ENCODE peak calls at places on chromosomes 6 and 20, in eight cellular contexts. T, B, U, Q, Z, X, I and P are unnamed samples.

GRCh38 chr20:43363506-43363905 is 94.2 kb upstream of the SRSF6 start:
- DNase-seq in U (no peak), Q (no peak), T (no peak), I (no peak), B (no peak), X (no peak), Z (no peak), P (no peak)

GRCh38 chr6:156449128-156449527 is 328.1 kb upstream of the ARID1B start:
- DNase-seq in X (no peak), I (no peak), Z (no peak), T (peak; percentile 64), B (no peak), U (no peak), Q (no peak), P (no peak)

GRCh38 chr6:170035896-170036295 is 255.0 kb downstream of the DLL1 start:
- DNase-seq in I (no peak), B (no peak), U (no peak), Z (peak; percentile 10), Q (peak; percentile 45), T (no peak), X (no peak), P (no peak)

GRCh38 chr20:24483435-24484080 is 14.1 kb downstream of the SYNDIG1 start:
- DNase-seq in U (no peak), T (no peak), Q (no peak), X (no peak), Z (no peak), I (no peak), B (no peak), P (no peak)

GRCh38 chr6:140850438-140850837 is 1282.3 kb upstream of the GJE1 start:
- DNase-seq in U (no peak), Q (no peak), I (no peak), X (peak; percentile 43), Z (no peak), B (no peak), T (no peak), P (no peak)

GRCh38 chr20:16801919-16802651 is 53.9 kb downstream of the OTOR start:
- DNase-seq in X (peak; percentile 85), B (peak; percentile 62), Z (peak; percentile 76), I (no peak), T (peak; percentile 34), Q (no peak), U (peak; percentile 48), P (peak; percentile 89)

GRCh38 chr6:132430110-132430509 is 28.8 kb upstream of the MOXD1 start:
- DNase-seq in X (no peak), B (no peak), U (no peak), Q (no peak), Z (no peak), I (no peak), T (no peak), P (no peak)

GRCh38 chr6:149483849-149484635 is 772 bp downstream of the ZC3H12D start:
- DNase-seq in Q (no peak), I (no peak), Z (no peak), B (no peak), T (no peak), X (no peak), U (no peak), P (no peak)

GRCh38 chr6:133590196-133590595 is 298.7 kb upstream of the TCF21 start:
- DNase-seq in X (no peak), Z (no peak), I (no peak), T (no peak), U (no peak), B (no peak), Q (no peak), P (no peak)

GRCh38 chr6:66838764-66839163 is 1131.7 kb upstream of the EYS start:
- DNase-seq in I (no peak), T (no peak), U (no peak), B (no peak), Z (no peak), Q (no peak), X (peak; percentile 39), P (no peak)

GRCh38 chr6:2503816-2504494 is 246.8 kb downstream of the MYLK4 start:
- DNase-seq in T (no peak), Q (no peak), I (no peak), U (no peak), X (peak; percentile 10), Z (no peak), B (no peak), P (no peak)

GRCh38 chr6:39617023-39617422 is 108.2 kb downstream of the KIF6 start:
- DNase-seq in X (no peak), I (no peak), T (no peak), B (no peak), Z (no peak), U (no peak), Q (no peak), P (no peak)

DNA sequence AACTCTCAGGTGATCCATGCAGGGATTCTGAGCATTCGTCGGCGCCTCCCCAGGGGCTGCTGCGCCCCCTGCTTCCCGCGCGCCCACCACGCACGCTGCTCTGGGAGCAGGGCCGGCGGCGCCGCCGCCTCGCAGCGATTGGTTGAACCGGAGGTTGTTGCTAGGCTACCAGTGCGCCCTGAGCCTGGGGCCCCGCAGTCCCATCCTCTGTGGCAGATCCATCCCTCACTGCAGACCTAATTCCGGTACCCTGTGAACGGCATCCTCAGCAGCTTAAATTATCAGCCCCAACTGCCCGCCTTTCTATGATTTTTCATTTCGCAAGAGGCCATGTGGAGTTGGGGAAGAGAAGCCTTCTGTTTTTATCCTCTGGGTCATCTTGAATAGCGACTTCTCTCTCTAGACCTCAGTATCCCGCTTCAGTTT is 15.3 kb downstream of the PNPLA1 start:
- DNase-seq in X (no peak), Z (no peak), I (no peak), T (no peak), U (peak; percentile 94), B (no peak), Q (no peak), P (no peak)
- TF ChIP-seq CTCF in X (no peak), Z (no peak), I (no peak), T (no peak), U (no peak), B (no peak), Q (no peak), P (no peak)

GRCh38 chr6:47094351-47094925 is 52.3 kb upstream of the ADGRF1 start:
- DNase-seq in Z (no peak), U (no peak), X (peak; percentile 90), Q (no peak), I (no peak), B (no peak), T (no peak), P (no peak)
- TF ChIP-seq CTCF in Z (peak; percentile 21), U (no peak), X (peak; percentile 56), Q (no peak), I (no peak), B (no peak), T (no peak), P (no peak)

GRCh38 chr20:58214310-58214709 is 14.1 kb downstream of the ANKRD60 start:
- DNase-seq in T (no peak), B (no peak), U (no peak), I (no peak), X (no peak), Z (no peak), Q (no peak), P (no peak)

GRCh38 chr20:58212636-58213035 is 15.8 kb downstream of the ANKRD60 start:
- DNase-seq in I (no peak), Q (no peak), Z (no peak), T (no peak), X (no peak), B (no peak), U (peak; percentile 49), P (no peak)

GRCh38 chr20:58213716-58214115 is 14.7 kb downstream of the ANKRD60 start:
- DNase-seq in Z (no peak), U (no peak), X (no peak), B (no peak), I (no peak), Q (no peak), T (no peak), P (no peak)

GRCh38 chr20:58215116-58215515 is 13.3 kb downstream of the ANKRD60 start:
- DNase-seq in B (no peak), I (no peak), U (no peak), Z (no peak), Q (no peak), T (no peak), X (no peak), P (no peak)

DNA sequence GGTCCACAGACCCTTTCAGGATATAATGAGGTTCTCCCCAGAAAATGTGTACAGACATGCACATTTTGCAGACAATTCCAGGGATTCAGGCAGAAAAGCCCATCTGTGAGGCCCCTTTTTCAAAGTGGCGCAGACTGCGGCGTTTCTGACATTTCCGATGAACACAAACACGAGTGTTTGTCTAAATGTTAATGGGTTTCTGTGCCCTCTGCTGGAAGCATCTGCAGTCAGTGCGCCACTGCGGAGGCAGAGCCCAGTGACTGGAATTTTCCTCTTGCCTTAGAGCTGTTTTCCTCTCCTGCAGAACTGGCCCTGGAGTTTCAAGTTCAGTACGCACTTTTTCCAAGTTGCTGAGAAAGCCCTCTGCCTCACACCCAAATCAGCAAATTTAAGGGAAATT is 15.3 kb downstream of the ANKRD60 start:
- DNase-seq in X (peak; percentile 34), I (no peak), Q (no peak), Z (no peak), T (no peak), B (no peak), U (peak; percentile 62), P (no peak)
- TF ChIP-seq CTCF in X (peak; percentile 51), I (no peak), Q (no peak), Z (no peak), T (no peak), B (no peak), U (peak; percentile 32), P (no peak)

GRCh38 chr20:41888434-41888833 is 270.3 kb upstream of the CHD6 start:
- DNase-seq in X (no peak), T (no peak), U (no peak), Z (no peak), I (no peak), B (no peak), Q (no peak), P (no peak)

GRCh38 chr20:41889871-41890224 is 271.7 kb upstream of the CHD6 start:
- DNase-seq in U (no peak), X (no peak), T (peak; percentile 29), B (no peak), Q (no peak), I (no peak), Z (no peak), P (no peak)

GRCh38 chr20:41887500-41887899 is 269.3 kb upstream of the CHD6 start:
- DNase-seq in Z (no peak), X (no peak), T (no peak), B (no peak), I (no peak), Q (no peak), U (no peak), P (no peak)

GRCh38 chr20:41892031-41892430 is 273.9 kb upstream of the CHD6 start:
- DNase-seq in T (no peak), Q (no peak), U (no peak), X (no peak), B (no peak), Z (no peak), I (no peak), P (no peak)

DNA sequence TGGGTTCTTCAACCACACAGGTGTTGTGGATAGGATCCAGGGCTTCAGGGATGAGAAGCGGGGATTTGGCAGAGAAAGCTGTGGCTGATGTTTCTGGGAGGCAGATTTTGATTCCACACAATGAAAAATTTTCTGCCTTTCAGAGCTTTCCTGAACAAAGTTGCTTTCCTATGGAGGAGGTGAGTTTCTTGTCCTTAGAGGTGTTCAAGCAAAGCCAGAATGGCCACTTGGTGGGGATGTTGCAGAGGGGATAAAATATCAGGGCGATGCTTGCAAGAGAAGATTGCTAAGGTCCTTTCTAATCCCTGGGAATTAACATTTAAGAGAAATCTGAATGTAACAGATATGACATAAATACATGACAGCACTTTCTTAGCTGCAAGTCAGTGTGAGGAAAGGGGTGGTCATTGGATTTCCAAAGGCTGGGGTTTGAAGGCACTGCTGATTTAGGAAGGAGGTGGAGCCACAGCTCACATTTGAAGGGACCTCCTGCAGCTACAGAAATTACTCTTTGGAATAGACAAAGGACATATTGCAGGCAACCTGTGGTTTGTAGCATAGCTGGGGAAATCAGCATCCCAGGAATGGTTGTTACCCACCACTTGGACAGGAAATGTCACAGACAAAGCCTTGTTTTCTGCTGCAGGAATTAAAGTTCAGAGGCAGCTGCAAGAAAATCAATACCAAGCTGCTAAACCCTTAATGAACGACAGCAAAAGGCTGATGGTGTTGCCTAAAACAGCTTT is 271.1 kb upstream of the CHD6 start:
- DNase-seq in T (no peak), U (peak; percentile 47), I (no peak), Z (no peak), X (peak; percentile 29), Q (no peak), B (no peak), P (no peak)
- TF ChIP-seq CTCF in T (no peak), U (no peak), I (peak; percentile 24), Z (peak; percentile 9), X (peak; percentile 15), Q (no peak), B (no peak), P (no peak)